ENCODE peak calls at places on chromosomes 1 and 21, in seven cellular contexts. Y is fibroblast of villous mesenchyme, I is AG09309, X is H4, A is epithelial cell of esophagus, E is AML-193, T is NCI-H748 treated with DMSO at 0.1 percent for 48 hours. W is an unnamed sample.

GRCh38 chr1:183276386-183276785 is 90.3 kb downstream of the LAMC2 start:
- DNase-seq in Y (peak), T (no peak), A (no peak), I (no peak), X (no peak), E (no peak), W (no peak)

GRCh38 chr1:153945131-153945794 is 1.3 kb downstream of the DENND4B start:
- DNase-seq in A (peak), Y (peak), I (no peak), T (no peak), E (peak), X (no peak), W (peak)

GRCh38 chr21:14361958-14362357 is 21.0 kb downstream of the HSPA13 start:
- DNase-seq in T (no peak), E (peak), X (no peak), I (no peak), Y (peak), A (peak), W (peak)

GRCh38 chr21:41598561-41599511 is 90.9 kb upstream of the TMPRSS2 start:
- DNase-seq in Y (no peak), A (no peak), T (no peak), I (no peak), E (no peak), X (no peak), W (no peak)

GRCh38 chr1:42937141-42937696 is 21.4 kb downstream of the SLC2A1 start:
- DNase-seq in I (no peak), Y (peak), E (peak), T (no peak), A (peak), X (peak), W (peak)

GRCh38 chr1:89298461-89298860 is 25.8 kb upstream of the GBP5 start:
- DNase-seq in Y (no peak), X (no peak), I (no peak), T (no peak), E (no peak), A (peak), W (peak)

GRCh38 chr1:246147471-246148461 is 359.3 kb downstream of the SMYD3 start:
- DNase-seq in Y (no peak), I (no peak), T (no peak), E (no peak), A (no peak), X (no peak), W (no peak)

GRCh38 chr1:159612211-159612885 is 24.7 kb downstream of the APCS start:
- DNase-seq in A (no peak), X (no peak), Y (no peak), I (no peak), E (no peak), T (no peak), W (no peak)

GRCh38 chr1:3727825-3728776 is 24.1 kb upstream of the CCDC27 start:
- DNase-seq in A (no peak), E (no peak), Y (no peak), X (no peak), T (no peak), I (no peak), W (no peak)

GRCh38 chr1:206800411-206800810 is 28.1 kb upstream of the IL10 start:
- DNase-seq in T (no peak), X (no peak), A (peak), Y (no peak), I (no peak), E (no peak), W (peak)

GRCh38 chr1:85544689-85545203 is 35.8 kb upstream of the CCN1 start:
- DNase-seq in T (no peak), X (peak), A (peak), I (no peak), Y (peak), E (no peak), W (peak)

W was measured in bronchial epithelial cell.